ENCODE peak calls at places on chromosomes 4 and X, in five cellular contexts. One of them, this sample, is unnamed. For H3K4me1, the result is how much of the 10 kb centered on the place peaks cover.

GRCh38 chrX:47196098-47196497 is 2.5 kb downstream of the UBA1 start:
- DNase-seq in MM.1S: no peak
- DNase-seq in neural progenitor cell: no peak
- DNase-seq in HepG2: no peak
- DNase-seq in PC-3: no peak
- DNase-seq in this sample: no peak

GRCh38 chr4:95410387-95411005 is 138.3 kb downstream of the UNC5C start:
- DNase-seq in neural progenitor cell: no peak
- DNase-seq in MM.1S: no peak
- DNase-seq in HepG2: no peak
- DNase-seq in PC-3: no peak
- DNase-seq in this sample: no peak

GRCh38 chr4:177385576-177386320 is 56.5 kb downstream of the AGA start:
- DNase-seq in MM.1S: no peak
- DNase-seq in PC-3: no peak
- DNase-seq in HepG2: no peak
- DNase-seq in neural progenitor cell: no peak
- DNase-seq in this sample: no peak

GRCh38 chrX:57137481-57137880 is 284 bp upstream of the SPIN2A start:
- DNase-seq in PC-3: no peak
- DNase-seq in neural progenitor cell: peak
- DNase-seq in MM.1S: no peak
- DNase-seq in HepG2: no peak
- DNase-seq in this sample: peak

GRCh38 chrX:114798902-114799301 is 215.0 kb downstream of the HTR2C start:
- DNase-seq in HepG2: no peak
- DNase-seq in neural progenitor cell: no peak
- DNase-seq in MM.1S: no peak
- DNase-seq in PC-3: peak
- DNase-seq in this sample: no peak

GRCh38 chr4:185464184-185464583 is 7.3 kb downstream of the CCDC110 start:
- DNase-seq in HepG2: no peak
- DNase-seq in MM.1S: no peak
- DNase-seq in PC-3: no peak
- DNase-seq in neural progenitor cell: peak
- DNase-seq in this sample: no peak

GRCh38 chr4:141654098-141654497 is 17.7 kb downstream of the IL15 start:
- DNase-seq in neural progenitor cell: peak
- DNase-seq in MM.1S: no peak
- DNase-seq in PC-3: peak
- DNase-seq in HepG2: no peak
- DNase-seq in this sample: peak

GRCh38 chrX:34381241-34381640 is 249.1 kb upstream of the FAM47A start:
- DNase-seq in neural progenitor cell: no peak
- DNase-seq in HepG2: no peak
- DNase-seq in PC-3: no peak
- DNase-seq in MM.1S: no peak
- DNase-seq in this sample: no peak

GRCh38 chr4:90080116-90080515 is 47.1 kb upstream of the CCSER1 start:
- DNase-seq in PC-3: no peak
- DNase-seq in neural progenitor cell: no peak
- DNase-seq in MM.1S: peak
- DNase-seq in HepG2: no peak
- DNase-seq in this sample: no peak

GRCh38 chr4:150867148-150867547 is 147.9 kb downstream of the LRBA start:
- DNase-seq in MM.1S: peak
- DNase-seq in PC-3: peak
- DNase-seq in neural progenitor cell: peak
- DNase-seq in HepG2: peak
- DNase-seq in this sample: peak

GRCh38 chrX:10633722-10634121 is 13.3 kb upstream of the MID1 start:
- DNase-seq in PC-3: peak
- DNase-seq in HepG2: no peak
- DNase-seq in MM.1S: no peak
- DNase-seq in neural progenitor cell: no peak
- DNase-seq in this sample: peak

GRCh38 chr4:184755278-184755677 is 21.4 kb upstream of the CENPU start:
- DNase-seq in neural progenitor cell: no peak
- DNase-seq in HepG2: no peak
- DNase-seq in MM.1S: no peak
- DNase-seq in PC-3: peak
- DNase-seq in this sample: no peak

GRCh38 chrX:19751068-19751467 is 136.3 kb downstream of the SH3KBP1 start:
- DNase-seq in MM.1S: no peak
- DNase-seq in PC-3: peak
- DNase-seq in neural progenitor cell: peak
- DNase-seq in HepG2: no peak
- DNase-seq in this sample: no peak

DNA sequence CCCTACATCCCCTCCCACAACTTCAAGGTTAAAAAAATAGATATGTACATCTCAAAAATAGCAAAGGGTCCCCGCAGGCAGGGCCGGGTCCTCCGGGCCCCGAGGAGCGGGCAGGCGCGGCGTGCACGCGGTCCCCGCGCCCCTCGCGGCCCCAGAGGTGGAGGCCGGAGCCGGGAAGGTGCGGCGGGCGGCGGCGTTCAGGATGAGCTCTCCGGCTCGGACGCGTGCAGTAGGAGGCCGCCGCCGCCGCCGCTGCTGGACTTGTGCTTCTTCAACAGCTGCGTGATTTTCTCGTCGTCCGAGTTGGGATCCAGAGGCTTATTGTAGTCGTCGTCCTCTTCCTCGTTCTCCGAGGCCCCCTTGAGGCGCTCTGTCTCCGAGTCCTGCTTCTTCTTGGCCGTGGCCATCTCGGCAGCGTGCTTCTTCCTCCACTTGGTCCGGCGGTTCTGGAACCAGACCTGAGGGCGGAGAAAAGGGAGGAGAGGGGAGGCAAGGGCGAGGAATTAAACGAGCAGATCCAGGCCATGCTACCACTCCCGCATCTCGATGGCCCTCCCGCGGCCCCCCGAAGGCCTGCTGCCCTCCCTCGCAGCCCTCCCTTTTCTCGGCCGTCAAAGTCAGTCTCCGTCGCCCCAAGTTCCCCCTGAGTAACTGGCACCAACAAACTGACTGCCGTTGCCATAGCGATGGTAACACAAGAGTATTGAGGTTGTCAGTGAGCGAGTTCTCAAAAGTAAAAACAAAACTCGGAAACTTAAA is 5.8 kb downstream of the NKX6-1 start:
- DNase-seq in PC-3: no peak
- DNase-seq in MM.1S: no peak
- DNase-seq in neural progenitor cell: peak
- DNase-seq in HepG2: no peak
- DNase-seq in this sample: peak
- H3K4me1 ChIP-seq in PC-3: under half
- H3K4me1 ChIP-seq in MM.1S: under half
- H3K4me1 ChIP-seq in neural progenitor cell: under half
- H3K4me1 ChIP-seq in HepG2: under half
- H3K4me1 ChIP-seq in this sample: under half

GRCh38 chr4:37983951-37984350 is 23.8 kb downstream of the PTTG2 start:
- DNase-seq in MM.1S: no peak
- DNase-seq in HepG2: no peak
- DNase-seq in neural progenitor cell: no peak
- DNase-seq in PC-3: peak
- DNase-seq in this sample: no peak
- TF ChIP-seq EZH2 in MM.1S: no peak
- TF ChIP-seq EZH2 in HepG2: no peak
- TF ChIP-seq EZH2 in neural progenitor cell: no peak
- TF ChIP-seq EZH2 in PC-3: no peak
- TF ChIP-seq EZH2 in this sample: no peak

GRCh38 chr4:145501051-145501660 is 19.5 kb downstream of the SMAD1 start:
- DNase-seq in MM.1S: no peak
- DNase-seq in HepG2: no peak
- DNase-seq in neural progenitor cell: no peak
- DNase-seq in PC-3: no peak
- DNase-seq in this sample: no peak

GRCh38 chr4:145494666-145495065 is 13.0 kb downstream of the SMAD1 start:
- DNase-seq in MM.1S: no peak
- DNase-seq in PC-3: no peak
- DNase-seq in neural progenitor cell: no peak
- DNase-seq in HepG2: no peak
- DNase-seq in this sample: no peak

GRCh38 chr4:145496292-145496691 is 14.6 kb downstream of the SMAD1 start:
- DNase-seq in neural progenitor cell: no peak
- DNase-seq in HepG2: no peak
- DNase-seq in PC-3: peak
- DNase-seq in MM.1S: no peak
- DNase-seq in this sample: no peak

GRCh38 chr4:145497199-145498149 is 15.8 kb downstream of the SMAD1 start:
- DNase-seq in MM.1S: no peak
- DNase-seq in HepG2: no peak
- DNase-seq in neural progenitor cell: no peak
- DNase-seq in PC-3: no peak
- DNase-seq in this sample: no peak

DNA sequence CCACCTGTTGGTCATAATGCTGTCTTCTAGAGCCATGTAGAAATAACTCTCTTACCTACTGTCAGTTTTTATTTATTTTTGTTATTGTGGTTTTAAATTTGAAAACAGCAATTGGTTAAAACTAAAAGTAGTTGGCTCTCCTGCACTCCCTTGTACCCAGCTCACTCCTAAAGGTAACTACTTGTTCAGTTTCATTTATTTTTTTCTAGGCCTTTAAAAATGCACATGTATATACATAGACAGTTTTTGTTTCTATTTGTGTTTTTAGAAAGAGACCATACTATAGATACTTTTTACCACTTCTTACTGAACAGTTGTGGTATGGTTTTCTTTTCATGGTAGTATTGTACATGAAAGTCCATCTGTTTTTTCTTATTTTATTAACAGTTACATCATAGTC is 16.8 kb downstream of the SMAD1 start:
- DNase-seq in MM.1S: peak
- DNase-seq in HepG2: no peak
- DNase-seq in PC-3: no peak
- DNase-seq in neural progenitor cell: no peak
- DNase-seq in this sample: no peak
- H3K4me1 ChIP-seq in MM.1S: under half
- H3K4me1 ChIP-seq in HepG2: under half
- H3K4me1 ChIP-seq in PC-3: under half
- H3K4me1 ChIP-seq in neural progenitor cell: under half
- H3K4me1 ChIP-seq in this sample: under half

GRCh38 chr4:87977521-87978278 is 2.2 kb downstream of the SPP1 start:
- DNase-seq in neural progenitor cell: no peak
- DNase-seq in HepG2: no peak
- DNase-seq in PC-3: no peak
- DNase-seq in MM.1S: no peak
- DNase-seq in this sample: no peak

GRCh38 chr4:87974856-87975462 is 555 bp upstream of the SPP1 start:
- DNase-seq in neural progenitor cell: no peak
- DNase-seq in HepG2: peak
- DNase-seq in PC-3: peak
- DNase-seq in MM.1S: no peak
- DNase-seq in this sample: no peak

GRCh38 chr4:87973283-87974169 is 2.0 kb upstream of the SPP1 start:
- DNase-seq in neural progenitor cell: peak
- DNase-seq in MM.1S: peak
- DNase-seq in PC-3: peak
- DNase-seq in HepG2: peak
- DNase-seq in this sample: peak

GRCh38 chr4:87978656-87979055 is 3.1 kb downstream of the SPP1 start:
- DNase-seq in neural progenitor cell: no peak
- DNase-seq in MM.1S: no peak
- DNase-seq in PC-3: no peak
- DNase-seq in HepG2: no peak
- DNase-seq in this sample: no peak

DNA sequence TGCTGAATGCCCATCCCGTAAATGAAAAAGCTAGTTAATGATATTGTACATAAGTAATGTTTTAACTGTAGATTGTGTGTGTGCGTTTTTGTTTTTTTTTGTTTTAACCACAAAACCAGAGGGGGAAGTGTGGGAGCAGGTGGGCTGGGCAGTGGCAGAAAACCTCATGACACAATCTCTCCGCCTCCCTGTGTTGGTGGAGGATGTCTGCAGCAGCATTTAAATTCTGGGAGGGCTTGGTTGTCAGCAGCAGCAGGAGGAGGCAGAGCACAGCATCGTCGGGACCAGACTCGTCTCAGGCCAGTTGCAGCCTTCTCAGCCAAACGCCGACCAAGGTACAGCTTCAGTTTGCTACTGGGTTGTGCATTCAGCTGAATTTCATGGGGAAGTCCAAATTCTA is at the start of gene SPP1:
- DNase-seq in PC-3: no peak
- DNase-seq in MM.1S: peak
- DNase-seq in HepG2: peak
- DNase-seq in neural progenitor cell: peak
- DNase-seq in this sample: peak
- TF ChIP-seq EZH2 in PC-3: no peak
- TF ChIP-seq EZH2 in MM.1S: no peak
- TF ChIP-seq EZH2 in HepG2: no peak
- TF ChIP-seq EZH2 in neural progenitor cell: no peak
- TF ChIP-seq EZH2 in this sample: no peak

GRCh38 chr4:170005472-170005871 is 20.7 kb downstream of the MFAP3L start:
- DNase-seq in PC-3: no peak
- DNase-seq in neural progenitor cell: no peak
- DNase-seq in HepG2: no peak
- DNase-seq in MM.1S: no peak
- DNase-seq in this sample: no peak

GRCh38 chr4:170003071-170004070 is 22.8 kb downstream of the MFAP3L start:
- DNase-seq in neural progenitor cell: no peak
- DNase-seq in HepG2: no peak
- DNase-seq in PC-3: no peak
- DNase-seq in MM.1S: no peak
- DNase-seq in this sample: no peak

GRCh38 chr4:170004656-170005250 is 21.4 kb downstream of the MFAP3L start:
- DNase-seq in HepG2: no peak
- DNase-seq in MM.1S: no peak
- DNase-seq in PC-3: no peak
- DNase-seq in neural progenitor cell: peak
- DNase-seq in this sample: no peak

GRCh38 chr4:169999923-170000322 is 26.3 kb downstream of the MFAP3L start:
- DNase-seq in PC-3: no peak
- DNase-seq in MM.1S: no peak
- DNase-seq in HepG2: no peak
- DNase-seq in neural progenitor cell: no peak
- DNase-seq in this sample: no peak

DNA sequence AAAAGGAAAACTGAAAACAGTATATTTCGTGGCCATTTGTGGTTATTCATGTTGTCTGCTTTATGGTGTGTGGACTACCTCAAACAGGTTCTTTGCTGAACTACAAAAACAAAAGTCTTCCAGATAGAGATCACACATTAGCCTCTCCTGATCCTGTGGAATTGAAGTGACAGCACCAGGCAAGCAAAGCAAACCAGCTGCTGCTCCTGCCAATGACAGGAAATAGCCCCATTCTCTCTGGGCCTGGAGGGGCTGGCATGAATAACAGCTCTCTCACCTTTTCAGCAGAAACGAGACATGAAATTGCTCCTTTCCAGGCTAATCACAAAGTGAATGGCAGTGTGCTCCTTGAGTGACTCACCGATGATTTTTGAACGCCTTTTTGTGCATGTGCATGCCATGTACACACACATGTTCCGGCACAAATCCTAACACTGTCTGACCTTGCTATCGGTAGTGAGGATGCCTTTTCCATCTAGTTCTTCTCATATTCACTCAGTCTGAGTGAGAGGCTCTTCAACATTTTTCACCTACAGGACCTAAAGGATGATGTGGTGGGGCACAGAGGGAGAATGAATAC is 24.4 kb downstream of the MFAP3L start:
- DNase-seq in neural progenitor cell: no peak
- DNase-seq in PC-3: no peak
- DNase-seq in MM.1S: peak
- DNase-seq in HepG2: no peak
- DNase-seq in this sample: no peak
- H3K4me1 ChIP-seq in neural progenitor cell: half or more
- H3K4me1 ChIP-seq in PC-3: under half
- H3K4me1 ChIP-seq in MM.1S: under half
- H3K4me1 ChIP-seq in HepG2: under half
- H3K4me1 ChIP-seq in this sample: under half